ENCODE peak calls at places on chromosomes 11 and 22, in five cellular contexts. P is left colon; F is OCI-M1; X is activated naive CD8-positive, alpha-beta T cell treated with anti-CD3 and anti-CD28 coated beads, Interleukin-2, amount 50 U/mL, for 24 hours; A is spleen. S is an unnamed sample.

GRCh38 chr22:48406161-48406560 is 1421.5 kb downstream of the BRD1 start:
- DNase-seq in P (no peak), F (no peak), X (no peak), A (no peak), S (no peak)

GRCh38 chr22:43181321-43182076 is 5.4 kb downstream of the TTLL12 start:
- DNase-seq in P (no peak), F (no peak), X (no peak), A (no peak), S (no peak)

GRCh38 chr11:65861165-65861505 is 902 bp downstream of the MUS81 start:
- DNase-seq in P (peak), F (peak), X (no peak), A (no peak), S (no peak)

GRCh38 chr22:40281717-40282116 is 64.6 kb upstream of the ADSL start:
- DNase-seq in P (no peak), F (no peak), X (no peak), A (no peak), S (no peak)

GRCh38 chr11:126698576-126698975 is 302.0 kb downstream of the KIRREL3 start:
- DNase-seq in P (no peak), F (no peak), X (no peak), A (no peak), S (no peak)

GRCh38 chr22:24189249-24190158 is 8.2 kb downstream of the SUSD2 start:
- DNase-seq in P (no peak), F (peak), X (peak), A (peak), S (peak)

GRCh38 chr11:74257934-74258553 is 53.4 kb downstream of the P4HA3 start:
- DNase-seq in P (peak), F (no peak), X (no peak), A (no peak), S (no peak)

GRCh38 chr11:125585486-125585885 is 7.2 kb upstream of the STT3A start:
- DNase-seq in P (no peak), F (peak), X (no peak), A (no peak), S (peak)

GRCh38 chr11:61448552-61448927 is 18.6 kb downstream of the SDHAF2 start:
- DNase-seq in P (no peak), F (no peak), X (no peak), A (no peak), S (no peak)

GRCh38 chr11:68581439-68581838 is 102.9 kb upstream of the GAL start:
- DNase-seq in P (peak), F (no peak), X (no peak), A (no peak), S (no peak)

GRCh38 chr11:62108971-62109391 is 14.8 kb upstream of the INCENP start:
- DNase-seq in P (no peak), F (peak), X (no peak), A (no peak), S (no peak)

GRCh38 chr11:27282141-27282590 is 80.8 kb downstream of the CCDC34 start:
- DNase-seq in P (no peak), F (no peak), X (no peak), A (no peak), S (no peak)

GRCh38 chr11:3888876-3889275 is 33.4 kb downstream of the STIM1 start:
- DNase-seq in P (no peak), F (no peak), X (no peak), A (no peak), S (no peak)

GRCh38 chr11:112652786-112653390 is 308.3 kb upstream of the NCAM1 start:
- DNase-seq in P (no peak), F (no peak), X (no peak), A (no peak), S (no peak)

GRCh38 chr22:20972014-20972797 is 5.2 kb downstream of the AIFM3 start:
- DNase-seq in P (no peak), F (no peak), X (no peak), A (peak), S (no peak)

GRCh38 chr22:47240116-47240515 is 477.7 kb downstream of the TBC1D22A start:
- DNase-seq in P (no peak), F (no peak), X (no peak), A (no peak), S (no peak)

GRCh38 chr22:29003975-29004646 is 57.5 kb downstream of the C22orf31 start:
- DNase-seq in P (no peak), F (no peak), X (no peak), A (no peak), S (no peak)

GRCh38 chr11:118913411-118914125 is 12.2 kb downstream of the BCL9L start:
- DNase-seq in P (no peak), F (no peak), X (peak), A (peak), S (no peak)

GRCh38 chr11:27615833-27616232 is 84.4 kb downstream of the BDNF start:
- DNase-seq in P (no peak), F (no peak), X (no peak), A (no peak), S (no peak)

GRCh38 chr11:71489311-71490043 is 36.5 kb downstream of the NADSYN1 start:
- DNase-seq in P (no peak), F (no peak), X (peak), A (no peak), S (no peak)

GRCh38 chr22:21992593-21993237 is 10.1 kb upstream of the TOP3B start:
- DNase-seq in P (no peak), F (no peak), X (no peak), A (no peak), S (no peak)

GRCh38 chr22:29883831-29884139 is 811 bp downstream of the MTMR3 start:
- DNase-seq in P (no peak), F (no peak), X (no peak), A (no peak), S (no peak)

GRCh38 chr11:117037279-117037951 is 60.8 kb downstream of the SIK3 start:
- DNase-seq in P (no peak), F (peak), X (no peak), A (no peak), S (peak)

GRCh38 chr11:33802414-33802950 is 28.2 kb upstream of the FBXO3 start:
- DNase-seq in P (peak), F (peak), X (no peak), A (no peak), S (no peak)

GRCh38 chr11:130533871-130534270 is 85.4 kb downstream of the ADAMTS15 start:
- DNase-seq in P (no peak), F (no peak), X (no peak), A (no peak), S (no peak)

GRCh38 chr22:23385301-23386244 is 194.5 kb downstream of the IGLL1 start:
- DNase-seq in P (peak), F (peak), X (peak), A (peak), S (peak)

GRCh38 chr11:71383461-71383860 is 64.7 kb downstream of the DHCR7 start:
- DNase-seq in P (no peak), F (no peak), X (no peak), A (no peak), S (no peak)

GRCh38 chr11:2547806-2548205 is 103.0 kb downstream of the KCNQ1 start:
- DNase-seq in P (peak), F (no peak), X (no peak), A (peak), S (no peak)

GRCh38 chr11:41459602-41460405 is at the start of gene LRRC4C:
- DNase-seq in P (no peak), F (no peak), X (no peak), A (no peak), S (no peak)

GRCh38 chr11:70364745-70365535 is 33.4 kb upstream of the CTTN start:
- DNase-seq in P (no peak), F (no peak), X (peak), A (peak), S (peak)

GRCh38 chr11:68773521-68774187 is 22.3 kb upstream of the TESMIN start:
- DNase-seq in P (no peak), F (no peak), X (no peak), A (no peak), S (no peak)

GRCh38 chr22:50673231-50674126 is 856 bp downstream of the SHANK3 start:
- DNase-seq in P (no peak), F (no peak), X (no peak), A (no peak), S (no peak)

GRCh38 chr22:35343664-35344550 is 37.0 kb upstream of the HMOX1 start:
- DNase-seq in P (no peak), F (no peak), X (no peak), A (no peak), S (no peak)

GRCh38 chr11:11786234-11786633 is 55.5 kb upstream of the USP47 start:
- DNase-seq in P (no peak), F (no peak), X (no peak), A (no peak), S (peak)

GRCh38 chr11:21723681-21724080 is 469.2 kb upstream of the ANO5 start:
- DNase-seq in P (no peak), F (no peak), X (no peak), A (no peak), S (no peak)

GRCh38 chr11:34606326-34607120 is 14.4 kb upstream of the EHF start:
- DNase-seq in P (no peak), F (no peak), X (no peak), A (no peak), S (no peak)

GRCh38 chr11:72014761-72015320 is 16.1 kb downstream of the IL18BP start:
- DNase-seq in P (no peak), F (no peak), X (no peak), A (no peak), S (no peak)

S was measured in erythroblast.